ENCODE peak calls at places on chromosomes 3 and 15, in six cellular contexts. T is EL, B is NCI-H2081, J is GM20000, C is small intestine, K is NCI-H69. L is an unnamed sample.

GRCh38 chr15:40054746-40055575 is 16.0 kb upstream of the SRP14 start:
- DNase-seq in C (peak; percentile 62), K (peak; percentile 78), J (peak; percentile 71), T (peak; percentile 78), B (peak; percentile 89), L (peak; percentile 25)

GRCh38 chr3:121431717-121432517 is 113.9 kb downstream of the POLQ start:
- DNase-seq in C (peak; percentile 91), K (peak; percentile 48), T (peak; percentile 51), J (peak; percentile 66), B (no peak), L (peak; percentile 67)

GRCh38 chr3:3065876-3066275 is 44.3 kb downstream of the IL5RA start:
- DNase-seq in B (no peak), T (no peak), K (no peak), C (peak; percentile 26), J (no peak), L (no peak)

GRCh38 chr15:39920510-39921273 is 626 bp upstream of the GPR176 start:
- DNase-seq in C (peak; percentile 57), J (peak; percentile 93), B (peak; percentile 84), K (peak; percentile 96), T (peak; percentile 84), L (peak; percentile 65)

GRCh38 chr3:160450846-160451245 is 1.3 kb upstream of the TRIM59 start:
- DNase-seq in J (no peak), C (no peak), K (no peak), T (peak; percentile 86), B (no peak), L (peak; percentile 73)

GRCh38 chr15:45645026-45645980 is 10.5 kb downstream of the SQOR start:
- DNase-seq in C (no peak), B (no peak), J (no peak), K (no peak), T (peak; percentile 65), L (peak; percentile 86)

GRCh38 chr3:49277357-49277723 is 308 bp upstream of the C3orf62 start:
- DNase-seq in B (no peak), C (peak; percentile 21), J (no peak), K (no peak), T (no peak), L (peak; percentile 41)

GRCh38 chr15:70715840-70716510 is 47.4 kb downstream of the UACA start:
- DNase-seq in B (no peak), C (peak; percentile 33), T (peak; percentile 72), J (no peak), K (no peak), L (no peak)

GRCh38 chr15:100588638-100589242 is 13.2 kb downstream of the LINS1 start:
- DNase-seq in J (no peak), C (no peak), K (peak; percentile 13), B (no peak), T (peak; percentile 14), L (no peak)

GRCh38 chr3:157058392-157059071 is 101.4 kb downstream of the CCNL1 start:
- DNase-seq in C (no peak), B (no peak), K (no peak), J (no peak), T (no peak), L (no peak)

GRCh38 chr3:49199244-49199899 is 28.0 kb downstream of the KLHDC8B start:
- DNase-seq in J (peak; percentile 9), C (no peak), K (no peak), B (no peak), T (peak; percentile 41), L (peak; percentile 36)

GRCh38 chr15:69299451-69300128 is 878 bp downstream of the PAQR5 start:
- DNase-seq in C (no peak), K (peak; percentile 35), J (no peak), B (no peak), T (no peak), L (no peak)

GRCh38 chr3:47984089-47984759 is 32.0 kb downstream of the MAP4 start:
- DNase-seq in K (peak; percentile 90), C (no peak), J (no peak), T (peak; percentile 92), B (no peak), L (peak; percentile 75)

GRCh38 chr15:85414495-85414894 is 34.1 kb downstream of the AKAP13 start:
- DNase-seq in T (no peak), K (peak; percentile 11), J (peak; percentile 46), B (peak; percentile 5), C (no peak), L (no peak)

GRCh38 chr3:70021267-70021666 is 21.7 kb downstream of the SAMMSON start:
- DNase-seq in T (no peak), C (no peak), B (no peak), K (no peak), J (no peak), L (no peak)

GRCh38 chr3:195613468-195614069 is 29.8 kb upstream of the APOD start:
- DNase-seq in T (peak; percentile 89), K (no peak), J (no peak), B (no peak), C (no peak), L (peak; percentile 11)

GRCh38 chr3:37945803-37946530 is 44.6 kb upstream of the VILL start:
- DNase-seq in T (peak; percentile 92), K (no peak), C (peak; percentile 45), J (no peak), B (no peak), L (peak; percentile 45)

GRCh38 chr3:13655074-13655913 is 106.4 kb downstream of the FBLN2 start:
- DNase-seq in C (no peak), K (peak; percentile 63), B (no peak), J (peak; percentile 72), T (peak; percentile 54), L (peak; percentile 15)

GRCh38 chr3:87486115-87486514 is 209.7 kb upstream of the POU1F1 start:
- DNase-seq in J (no peak), C (no peak), B (no peak), T (no peak), K (no peak), L (no peak)

L was measured in amniotic epithelial cell.